ENCODE peak calls at places on chromosomes 13 and 19, in eight cellular contexts. Y, H, Z, U, L, O, D and T are unnamed samples.

GRCh38 chr13:39451860-39452301 is 151.1 kb downstream of the LHFPL6 start:
- DNase-seq in Y (peak; percentile 24), H (peak; percentile 11), Z (no peak), U (peak; percentile 40), L (no peak), O (peak; percentile 27), D (no peak), T (no peak)

GRCh38 chr13:80924596-80924995 is 583.7 kb upstream of the SPRY2 start:
- DNase-seq in Y (no peak), H (no peak), Z (no peak), U (no peak), L (no peak), O (no peak), D (no peak), T (no peak)

GRCh38 chr13:97359181-97360057 is 74.5 kb upstream of the RAP2A start:
- DNase-seq in Y (peak; percentile 65), H (peak; percentile 37), Z (peak; percentile 57), U (peak; percentile 84), L (peak; percentile 73), O (peak; percentile 77), D (no peak), T (no peak)

GRCh38 chr13:73058432-73058740 is 419 bp upstream of the KLF5 start:
- DNase-seq in Y (no peak), H (no peak), Z (no peak), U (no peak), L (no peak), O (no peak), D (no peak), T (no peak)

GRCh38 chr13:51004918-51005460 is 95.4 kb downstream of the RNASEH2B start:
- DNase-seq in Y (no peak), H (no peak), Z (no peak), U (no peak), L (no peak), O (no peak), D (no peak), T (no peak)

GRCh38 chr13:24491853-24492252 is 20.7 kb downstream of the PARP4 start:
- DNase-seq in Y (no peak), H (no peak), Z (no peak), U (no peak), L (no peak), O (no peak), D (no peak), T (no peak)

GRCh38 chr13:93146584-93147292 is 79.9 kb upstream of the GPC6 start:
- DNase-seq in Y (no peak), H (no peak), Z (no peak), U (no peak), L (no peak), O (no peak), D (no peak), T (no peak)

GRCh38 chr19:31402529-31402928 is 53.3 kb upstream of the TSHZ3 start:
- DNase-seq in Y (no peak), H (no peak), Z (no peak), U (no peak), L (no peak), O (no peak), D (no peak), T (no peak)

GRCh38 chr13:110057052-110057451 is 249.9 kb downstream of the COL4A1 start:
- DNase-seq in Y (no peak), H (no peak), Z (no peak), U (no peak), L (no peak), O (no peak), D (no peak), T (no peak)

GRCh38 chr19:56110515-56111448 is 10.3 kb downstream of the ZNF787 start:
- DNase-seq in Y (no peak), H (peak; percentile 40), Z (no peak), U (no peak), L (peak; percentile 78), O (peak; percentile 66), D (peak; percentile 75), T (no peak)

GRCh38 chr13:78161266-78161665 is 242.6 kb upstream of the EDNRB start:
- DNase-seq in Y (no peak), H (no peak), Z (no peak), U (no peak), L (no peak), O (no peak), D (no peak), T (no peak)

GRCh38 chr13:22325761-22326160 is 654.9 kb downstream of the FGF9 start:
- DNase-seq in Y (no peak), H (no peak), Z (no peak), U (no peak), L (no peak), O (no peak), D (no peak), T (no peak)

GRCh38 chr13:67330149-67330548 is 100.0 kb upstream of the PCDH9 start:
- DNase-seq in Y (no peak), H (no peak), Z (no peak), U (no peak), L (no peak), O (no peak), D (no peak), T (no peak)

GRCh38 chr19:41307090-41307875 is 2.7 kb upstream of the CCDC97 start:
- DNase-seq in Y (no peak), H (no peak), Z (no peak), U (no peak), L (no peak), O (no peak), D (peak; percentile 11), T (no peak)

GRCh38 chr19:49677232-49677881 is at the start of gene PRMT1:
- DNase-seq in Y (no peak), H (peak; percentile 44), Z (no peak), U (no peak), L (peak; percentile 35), O (peak; percentile 65), D (peak; percentile 53), T (peak; percentile 79)

GRCh38 chr13:99330942-99331341 is 23.7 kb upstream of the GPR183 start:
- DNase-seq in Y (no peak), H (no peak), Z (no peak), U (no peak), L (no peak), O (no peak), D (no peak), T (no peak)
- H3K27ac ChIP-seq in Y (no peak overlapping the region), H (no peak overlapping the region), Z (no peak overlapping the region), U (no peak overlapping the region), L (no peak overlapping the region), O (no peak overlapping the region), D (no peak overlapping the region), T (no peak overlapping the region)

DNA sequence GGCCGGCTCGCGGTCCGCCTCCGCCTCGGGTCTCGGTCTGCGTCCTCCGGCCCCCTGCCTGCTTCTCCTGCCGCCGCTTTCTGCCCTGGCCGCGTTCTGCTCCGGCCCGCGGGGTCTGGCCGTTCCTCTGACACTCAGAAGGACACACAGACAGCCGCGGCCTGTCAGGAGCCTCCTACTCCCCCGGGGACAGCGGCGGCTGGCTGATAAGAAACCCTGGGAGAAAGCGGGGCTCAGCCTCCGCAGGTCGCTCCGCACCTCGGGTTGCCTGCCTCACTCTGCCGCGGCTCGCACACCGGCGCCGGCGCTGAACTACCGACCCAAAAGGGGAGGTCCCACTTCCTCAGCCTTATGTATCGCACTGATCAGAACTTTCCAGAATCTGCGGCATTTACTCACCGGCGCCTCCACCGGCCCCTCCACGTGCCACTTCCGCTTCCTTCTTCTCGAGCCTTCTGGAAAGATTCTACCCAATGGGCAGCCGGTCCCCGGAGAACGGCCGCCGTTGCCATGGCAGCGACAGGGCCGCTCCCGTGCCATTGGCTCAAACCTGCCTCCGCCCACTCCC is at the start of gene HSPH1:
- DNase-seq in Y (peak; percentile 97), H (peak; percentile 99), Z (peak; percentile 98), U (peak; percentile 98), L (peak; percentile 96), O (peak; percentile 98), D (peak; percentile 99), T (peak; percentile 100)
- TF ChIP-seq CTCF in Y (peak; percentile 37), H (peak; percentile 34), Z (no peak), U (no peak), L (no peak), O (peak; percentile 28), D (no peak), T (peak; percentile 36)

GRCh38 chr19:1911995-1912394 is 6.8 kb downstream of the ADAT3 start:
- DNase-seq in Y (no peak), H (peak; percentile 89), Z (no peak), U (no peak), L (no peak), O (no peak), D (no peak), T (no peak)
- H3K36me3 ChIP-seq in Y (no peaks in the 10 kb centered on the region), H (peaks cover 5% of the 10 kb centered on the region), Z (no peaks in the 10 kb centered on the region), U (peaks cover 49% of the 10 kb centered on the region), L (peaks cover 22% of the 10 kb centered on the region), O (peaks cover 2% of the 10 kb centered on the region), D (no peaks in the 10 kb centered on the region), T (peaks cover 14% of the 10 kb centered on the region)

GRCh38 chr19:33375156-33375744 is 1.7 kb downstream of the CEBPG start:
- DNase-seq in Y (no peak), H (no peak), Z (no peak), U (no peak), L (no peak), O (no peak), D (no peak), T (no peak)

GRCh38 chr19:33375760-33376159 is 2.3 kb downstream of the CEBPG start:
- DNase-seq in Y (peak; percentile 69), H (no peak), Z (no peak), U (no peak), L (peak; percentile 46), O (no peak), D (no peak), T (no peak)

GRCh38 chr19:33377586-33378475 is 4.3 kb downstream of the CEBPG start:
- DNase-seq in Y (no peak), H (no peak), Z (no peak), U (no peak), L (no peak), O (no peak), D (no peak), T (no peak)

GRCh38 chr19:33376423-33376822 is 2.9 kb downstream of the CEBPG start:
- DNase-seq in Y (peak; percentile 85), H (peak; percentile 91), Z (no peak), U (peak; percentile 71), L (peak; percentile 45), O (no peak), D (no peak), T (no peak)

GRCh38 chr19:33376931-33377557 is 3.5 kb downstream of the CEBPG start:
- DNase-seq in Y (no peak), H (peak; percentile 60), Z (no peak), U (no peak), L (no peak), O (no peak), D (no peak), T (no peak)
- H3K27ac ChIP-seq in Y (peak overlapping the region; percentile 4), H (peak overlapping the region; percentile 100), Z (no peak overlapping the region), U (no peak overlapping the region), L (peak overlapping the region; percentile 23), O (no peak overlapping the region), D (peak overlapping the region; percentile 53), T (peak overlapping the region; percentile 67)